ENCODE peak calls at places on chromosomes 13 and 19, in five cellular contexts. F is stomach, O is Peyer's patch, M is heart left ventricle, X is body of pancreas. Z is an unnamed sample.
A peak's percentile ranks its signal among the peaks of the same experiment; 100 is the strongest.

GRCh38 chr13:29925457-29925856 is 75.0 kb upstream of the UBL3 start:
- DNase-seq in F (peak; percentile 91), O (no peak), M (peak; percentile 65), X (peak; percentile 98), Z (peak; percentile 92)

GRCh38 chr19:46451352-46451751 is 20.0 kb downstream of the PNMA8A start:
- DNase-seq in F (no peak), O (no peak), M (no peak), X (no peak), Z (peak; percentile 91)

GRCh38 chr19:50933640-50934039 is 19.2 kb downstream of the KLK5 start:
- DNase-seq in F (no peak), O (no peak), M (no peak), X (no peak), Z (no peak)

GRCh38 chr19:27776020-27776419 is 1436.9 kb downstream of the UQCRFS1 start:
- DNase-seq in F (no peak), O (no peak), M (no peak), X (no peak), Z (no peak)

GRCh38 chr13:23979361-23980159 is 82.3 kb upstream of the C1QTNF9B start:
- DNase-seq in F (peak; percentile 73), O (peak; percentile 70), M (peak; percentile 82), X (peak; percentile 64), Z (peak; percentile 70)

GRCh38 chr19:15315101-15315500 is 17.2 kb downstream of the BRD4 start:
- DNase-seq in F (no peak), O (no peak), M (no peak), X (no peak), Z (no peak)

GRCh38 chr19:17777840-17778620 is 16.9 kb upstream of the B3GNT3 start:
- DNase-seq in F (peak; percentile 79), O (peak; percentile 80), M (peak; percentile 39), X (peak; percentile 62), Z (no peak)

GRCh38 chr19:29884044-29884443 is 58.0 kb upstream of the URI1 start:
- DNase-seq in F (no peak), O (no peak), M (no peak), X (no peak), Z (no peak)

GRCh38 chr19:43664008-43664407 is 6.0 kb downstream of the PLAUR start:
- DNase-seq in F (no peak), O (no peak), M (peak; percentile 18), X (peak; percentile 27), Z (no peak)

GRCh38 chr13:43360911-43361605 is 337.7 kb downstream of the DNAJC15 start:
- DNase-seq in F (no peak), O (no peak), M (no peak), X (no peak), Z (no peak)

GRCh38 chr13:97977376-97977705 is 23.9 kb downstream of the IPO5 start:
- DNase-seq in F (no peak), O (no peak), M (no peak), X (no peak), Z (no peak)

GRCh38 chr13:109874921-109875454 is 88.6 kb upstream of the IRS2 start:
- DNase-seq in F (no peak), O (no peak), M (no peak), X (no peak), Z (no peak)

GRCh38 chr13:51577690-51578089 is 6.6 kb upstream of the WDFY2 start:
- DNase-seq in F (no peak), O (no peak), M (no peak), X (no peak), Z (no peak)

GRCh38 chr13:26707122-26708006 is 53.2 kb downstream of the GPR12 start:
- DNase-seq in F (no peak), O (no peak), M (no peak), X (peak; percentile 38), Z (no peak)

GRCh38 chr19:46480409-46480808 is 9.0 kb upstream of the PNMA8A start:
- DNase-seq in F (no peak), O (no peak), M (peak; percentile 52), X (peak; percentile 36), Z (no peak)

GRCh38 chr13:24271611-24272451 is 37.5 kb upstream of the C1QTNF9 start:
- DNase-seq in F (peak; percentile 70), O (peak; percentile 80), M (peak; percentile 81), X (peak; percentile 88), Z (peak; percentile 24)

GRCh38 chr13:99431927-99432636 is 69.2 kb upstream of the TM9SF2 start:
- DNase-seq in F (no peak), O (no peak), M (no peak), X (no peak), Z (no peak)

GRCh38 chr13:43558942-43559341 is 227.8 kb downstream of the ENOX1 start:
- DNase-seq in F (no peak), O (no peak), M (no peak), X (no peak), Z (no peak)

GRCh38 chr19:20664917-20665781 is 3.8 kb upstream of the ZNF626 start:
- DNase-seq in F (no peak), O (no peak), M (peak; percentile 23), X (no peak), Z (no peak)

GRCh38 chr19:35908010-35908441 is at the start of gene TYROBP:
- DNase-seq in F (no peak), O (no peak), M (no peak), X (peak; percentile 52), Z (no peak)

GRCh38 chr13:99796175-99796819 is 175.3 kb downstream of the ZIC5 start:
- DNase-seq in F (no peak), O (no peak), M (no peak), X (no peak), Z (no peak)

GRCh38 chr13:25380082-25380481 is 8.3 kb downstream of the ATP8A2 start:
- DNase-seq in F (no peak), O (no peak), M (no peak), X (no peak), Z (no peak)

GRCh38 chr13:96690998-96691397 is 303.3 kb downstream of the OXGR1 start:
- DNase-seq in F (no peak), O (no peak), M (no peak), X (no peak), Z (no peak)

GRCh38 chr13:37413161-37413560 is 185.4 kb downstream of the POSTN start:
- DNase-seq in F (no peak), O (no peak), M (no peak), X (no peak), Z (no peak)

GRCh38 chr13:25168800-25169199 is 3.3 kb downstream of the AMER2 start:
- DNase-seq in F (no peak), O (no peak), M (no peak), X (no peak), Z (no peak)

GRCh38 chr19:30672926-30673325 is 300.7 kb downstream of the ZNF536 start:
- DNase-seq in F (peak; percentile 4), O (no peak), M (no peak), X (no peak), Z (no peak)

GRCh38 chr19:30159636-30160035 is 212.5 kb upstream of the ZNF536 start:
- DNase-seq in F (no peak), O (no peak), M (no peak), X (no peak), Z (no peak)

GRCh38 chr13:28655566-28655965 is 3.4 kb upstream of the POMP start:
- DNase-seq in F (no peak), O (no peak), M (no peak), X (no peak), Z (no peak)

GRCh38 chr19:11931051-11931450 is 6.1 kb downstream of the ZNF700 start:
- DNase-seq in F (no peak), O (no peak), M (no peak), X (peak; percentile 14), Z (no peak)

GRCh38 chr19:16327911-16328823 is 3.5 kb downstream of the KLF2 start:
- DNase-seq in F (peak; percentile 73), O (no peak), M (peak; percentile 76), X (peak; percentile 85), Z (peak; percentile 62)

DNA sequence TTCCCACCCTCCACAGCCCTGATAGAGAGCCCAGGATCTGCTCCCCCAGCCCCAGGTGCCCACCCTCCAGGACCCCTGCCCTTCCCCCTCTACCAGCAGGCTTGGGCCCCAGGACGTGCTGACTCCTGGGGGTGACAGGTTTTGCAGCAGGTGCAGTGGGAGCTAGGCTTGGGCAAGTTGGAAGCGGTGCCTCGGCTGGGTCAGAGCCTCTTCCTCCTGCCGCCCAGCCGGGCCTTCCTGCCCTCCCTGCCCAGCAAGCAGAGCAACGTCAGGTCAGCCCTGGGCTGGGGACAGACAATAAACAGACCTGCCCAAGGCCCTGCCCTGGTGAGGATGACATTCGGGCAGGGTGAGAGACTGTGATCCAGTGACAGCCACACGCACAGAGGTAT is 9.2 kb upstream of the NCCRP1 start:
- DNase-seq in F (no peak), O (no peak), M (no peak), X (no peak), Z (no peak)
- TF ChIP-seq CTCF in F (no peak), O (no peak), M (no peak), X (no peak), Z (no peak)

DNA sequence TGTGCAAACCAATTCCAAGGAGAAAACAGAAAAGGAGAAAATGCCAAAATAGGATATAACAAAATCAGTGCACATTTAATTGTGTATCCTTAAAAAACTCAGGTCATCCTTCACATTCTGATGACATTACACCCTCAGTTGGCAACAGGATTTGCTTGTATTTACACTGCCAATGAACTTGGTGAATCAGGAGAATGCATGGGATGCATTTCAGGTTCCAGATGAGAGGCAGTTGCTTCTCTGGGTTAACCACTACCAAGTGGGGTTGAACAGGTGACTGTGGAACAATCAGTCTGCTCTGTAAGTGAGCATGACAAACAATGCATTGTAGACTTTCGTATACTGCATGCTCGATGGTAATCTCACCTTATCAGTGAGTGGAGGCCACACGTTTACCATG is 79.1 kb downstream of the STARD13 start:
- DNase-seq in F (no peak), O (no peak), M (no peak), X (no peak), Z (no peak)
- H3K4me1 ChIP-seq in F (peaks cover 37% of the 10 kb centered on the region), O (no peaks in the 10 kb centered on the region), M (peaks cover 58% of the 10 kb centered on the region), X (peaks cover 63% of the 10 kb centered on the region), Z (no peaks in the 10 kb centered on the region)

GRCh38 chr19:40433391-40434216 is 7.8 kb upstream of the SERTAD1 start:
- DNase-seq in F (peak; percentile 91), O (peak; percentile 93), M (peak; percentile 95), X (peak; percentile 92), Z (peak; percentile 88)
- TF ChIP-seq POLR2A in F (no peak), O (no peak), M (no peak), X (peak; percentile 79), Z (peak; percentile 53)

DNA sequence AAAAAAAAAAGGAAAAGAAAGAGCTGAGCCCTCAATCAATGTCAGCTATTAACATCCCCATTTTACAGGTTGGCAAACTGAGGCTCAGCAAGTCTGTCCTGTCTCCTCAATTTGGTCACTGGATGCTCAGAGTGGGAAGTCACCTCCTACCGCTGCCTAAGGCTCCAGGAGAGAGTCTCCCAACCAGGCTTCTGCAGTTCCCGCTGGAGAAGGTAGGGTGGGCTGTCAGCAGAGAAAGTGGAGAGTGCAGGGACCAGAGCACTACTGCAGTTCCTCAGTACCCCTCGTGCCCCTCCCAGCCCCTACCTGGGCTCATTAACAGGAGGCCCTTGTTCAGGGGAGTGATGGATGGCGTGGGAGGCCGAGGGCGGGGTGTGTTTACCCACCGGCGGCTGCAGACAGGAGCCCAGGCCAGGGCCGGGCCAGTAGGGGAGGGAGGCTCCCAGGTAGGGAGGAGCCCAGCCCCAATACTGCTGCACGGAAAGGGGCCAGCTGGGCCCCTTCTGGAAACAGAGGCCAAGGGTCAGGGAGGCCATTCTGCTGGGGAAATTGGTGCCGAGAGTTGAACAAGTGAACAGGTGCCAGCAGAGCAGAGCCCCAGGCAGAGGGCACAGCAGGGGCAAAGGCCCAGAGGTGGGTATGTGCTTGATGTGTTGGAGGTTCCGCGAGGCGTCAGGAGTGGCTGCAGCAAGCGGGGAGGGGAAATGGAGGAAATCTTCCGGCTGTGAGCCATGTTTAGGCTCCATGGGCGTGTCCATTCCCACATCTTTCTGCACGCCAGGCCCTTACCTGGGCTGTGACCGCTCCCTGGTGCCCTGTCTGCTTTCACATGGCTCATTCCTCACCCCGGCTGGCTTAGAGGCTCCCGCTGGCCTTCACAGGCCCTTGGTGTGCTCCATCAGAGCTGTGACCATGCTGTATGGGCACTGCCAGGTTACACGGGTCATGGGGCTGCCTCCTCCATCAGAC is 7.6 kb upstream of the COMP start:
- DNase-seq in F (peak; percentile 45), O (no peak), M (no peak), X (no peak), Z (no peak)
- TF ChIP-seq CTCF in F (no peak), O (peak; percentile 5), M (no peak), X (no peak), Z (no peak)

Z was measured in breast epithelium.